ENCODE peak calls at places on chromosomes 6 and 20, in four cellular contexts. A, N, Z and G are unnamed samples.

GRCh38 chr6:159117031-159117430 is 52.2 kb upstream of the FNDC1 start:
- DNase-seq in N (peak; percentile 64), Z (no peak), A (peak; percentile 53), G (no peak)

GRCh38 chr20:11675920-11676617 is 241.6 kb upstream of the BTBD3 start:
- DNase-seq in A (peak; percentile 64), Z (no peak), N (no peak), G (peak; percentile 28)

GRCh38 chr20:31862506-31862905 is 7.8 kb downstream of the DUSP15 start:
- DNase-seq in N (no peak), Z (no peak), A (no peak), G (no peak)

GRCh38 chr6:87391334-87391733 is 16.4 kb upstream of the CFAP206 start:
- DNase-seq in A (peak; percentile 57), Z (no peak), N (no peak), G (peak; percentile 14)

GRCh38 chr20:3246682-3247081 is 7.7 kb upstream of the SLC4A11 start:
- DNase-seq in Z (no peak), A (no peak), N (no peak), G (no peak)

GRCh38 chr6:143405381-143406154 is 44.9 kb downstream of the ADAT2 start:
- DNase-seq in Z (peak; percentile 58), A (peak; percentile 64), N (no peak), G (peak; percentile 67)

GRCh38 chr20:49916146-49917002 is 1.0 kb upstream of the SPATA2 start:
- DNase-seq in A (no peak), Z (no peak), N (no peak), G (no peak)

GRCh38 chr6:170480045-170480714 is 72.9 kb downstream of the PSMB1 start:
- DNase-seq in N (no peak), Z (no peak), A (peak; percentile 54), G (peak; percentile 50)

GRCh38 chr6:75219213-75219612 is 13.4 kb upstream of the COL12A1 start:
- DNase-seq in N (no peak), A (peak; percentile 48), Z (no peak), G (no peak)

GRCh38 chr6:26128013-26128771 is 41.0 kb downstream of the HFE start:
- DNase-seq in N (no peak), A (no peak), Z (no peak), G (no peak)
- H3K4me3 ChIP-seq in N (no peak overlapping the region), A (no peak overlapping the region), Z (no peak overlapping the region), G (no peak overlapping the region)

GRCh38 chr6:166559211-166559610 is 27.3 kb downstream of the RAMACL start:
- DNase-seq in N (no peak), A (no peak), Z (peak; percentile 45), G (no peak)

GRCh38 chr6:166558156-166559025 is 28.1 kb downstream of the RAMACL start:
- DNase-seq in Z (no peak), N (no peak), A (no peak), G (no peak)

GRCh38 chr6:166556336-166556735 is 30.1 kb downstream of the RAMACL start:
- DNase-seq in N (no peak), A (no peak), Z (no peak), G (no peak)

GRCh38 chr6:166555066-166555465 is 31.4 kb downstream of the RAMACL start:
- DNase-seq in N (no peak), Z (no peak), A (no peak), G (no peak)

DNA sequence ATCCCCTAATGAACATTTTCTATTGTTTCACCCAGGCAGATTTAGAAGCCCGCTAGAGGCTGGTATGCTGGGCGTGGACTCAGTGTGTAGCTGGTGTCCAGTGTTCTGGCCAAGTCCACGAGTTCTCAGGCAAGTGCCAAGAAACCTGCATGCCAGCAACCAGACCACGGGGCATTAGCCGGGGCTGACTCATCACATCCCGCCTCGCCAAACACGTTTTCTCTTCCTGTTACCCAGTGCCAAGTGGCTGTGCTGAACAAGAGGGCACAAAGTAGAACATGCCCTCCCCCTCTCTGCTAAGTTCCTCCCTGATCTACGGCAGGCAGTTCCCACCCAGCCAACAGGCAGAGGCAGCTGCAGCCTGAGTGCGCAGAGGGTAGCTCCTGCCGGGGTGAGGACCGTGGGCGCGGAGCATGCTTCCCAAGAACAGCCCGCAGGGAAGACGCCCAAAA is 29.6 kb downstream of the RAMACL start:
- DNase-seq in Z (peak; percentile 88), N (peak; percentile 93), A (peak; percentile 81), G (peak; percentile 91)
- TF ChIP-seq CTCF in Z (no peak), N (no peak), A (no peak), G (no peak)

DNA sequence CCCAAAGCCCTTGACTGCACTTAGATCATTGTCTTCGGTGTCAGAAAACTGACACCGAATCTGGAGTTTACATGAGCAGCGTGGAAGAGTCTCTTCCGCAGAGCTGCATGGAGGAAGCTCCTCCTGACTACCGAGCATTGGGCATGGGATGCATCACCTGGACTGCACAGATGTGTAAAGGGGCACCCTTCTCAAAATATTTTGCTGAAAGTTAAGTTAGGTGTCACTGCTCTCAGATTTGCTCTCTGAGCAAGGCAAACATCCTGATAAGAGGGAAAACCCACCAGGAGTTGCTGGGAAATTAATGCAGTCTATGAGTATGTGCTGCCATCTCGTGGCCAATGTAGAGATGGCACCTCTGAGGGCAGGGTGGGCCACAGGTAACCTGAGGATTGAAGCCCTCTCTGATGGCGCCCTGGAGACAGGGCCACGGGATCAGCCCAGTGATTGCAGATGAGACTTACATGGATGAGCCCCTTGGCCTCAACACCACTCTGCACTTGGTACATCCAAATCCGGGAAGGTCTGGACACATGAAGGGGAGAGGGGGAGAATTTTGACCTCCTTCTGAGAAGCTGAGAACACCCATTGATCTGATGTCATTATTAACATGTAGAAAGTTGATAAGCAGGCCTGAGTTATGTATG is 129.9 kb downstream of the LPA start:
- DNase-seq in N (peak; percentile 30), Z (no peak), A (peak; percentile 78), G (peak; percentile 51)
- H3K4me3 ChIP-seq in N (no peak overlapping the region), Z (no peak overlapping the region), A (peak overlapping the region; percentile 42), G (no peak overlapping the region)

DNA sequence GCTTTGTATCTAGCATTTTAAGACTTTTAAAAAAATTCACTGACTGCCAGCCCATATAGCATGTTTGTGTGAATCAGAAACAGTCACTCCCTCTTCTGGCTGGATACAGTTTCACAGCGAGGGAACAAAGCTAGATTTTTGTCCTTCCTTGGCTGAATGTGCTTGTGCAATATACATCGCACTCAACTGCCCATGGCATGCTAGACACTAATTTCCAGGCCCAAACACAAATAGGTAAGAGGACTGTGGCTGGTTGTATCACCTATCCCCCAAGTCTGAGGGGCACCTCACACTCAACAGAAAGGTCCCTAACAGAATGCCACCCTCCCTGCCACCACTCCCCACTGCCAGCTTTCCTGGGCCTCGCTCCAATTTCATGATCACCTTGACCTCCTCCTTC is 16.2 kb upstream of the BLCAP start:
- DNase-seq in A (peak; percentile 74), N (no peak), Z (no peak), G (no peak)
- TF ChIP-seq CTCF in A (peak; percentile 64), N (no peak), Z (peak; percentile 53), G (peak; percentile 54)